ENCODE peak calls at places on chromosomes 1 and 21, in eight cellular contexts. One of them, this sample, is unnamed.

GRCh38 chr1:218890436-218890835 is 283.2 kb upstream of the LYPLAL1 start:
- DNase-seq in NCI-H187: no peak
- DNase-seq in stomach: no peak
- DNase-seq in hepatic stellate cell: no peak
- DNase-seq in activated gamma-delta T cell treated with Interleukin-2 at 50 U/mL for 16 hours: no peak
- DNase-seq in anterior cingulate cortex: no peak
- DNase-seq in HL-60: no peak
- DNase-seq in T-helper 1 cell: no peak
- DNase-seq in this sample: no peak

GRCh38 chr21:27036736-27037301 is 69.9 kb upstream of the ADAMTS5 start:
- DNase-seq in NCI-H187: no peak
- DNase-seq in stomach: no peak
- DNase-seq in hepatic stellate cell: no peak
- DNase-seq in activated gamma-delta T cell treated with Interleukin-2 at 50 U/mL for 16 hours: no peak
- DNase-seq in anterior cingulate cortex: no peak
- DNase-seq in HL-60: no peak
- DNase-seq in T-helper 1 cell: no peak
- DNase-seq in this sample: no peak

GRCh38 chr1:54965624-54966340 is 14.6 kb upstream of the TMEM61 start:
- DNase-seq in NCI-H187: no peak
- DNase-seq in stomach: peak; percentile 62
- DNase-seq in hepatic stellate cell: no peak
- DNase-seq in activated gamma-delta T cell treated with Interleukin-2 at 50 U/mL for 16 hours: no peak
- DNase-seq in anterior cingulate cortex: no peak
- DNase-seq in HL-60: peak; percentile 93
- DNase-seq in T-helper 1 cell: no peak
- DNase-seq in this sample: no peak

GRCh38 chr1:107138767-107139445 is 1.9 kb upstream of the NTNG1 start:
- DNase-seq in NCI-H187: no peak
- DNase-seq in stomach: no peak
- DNase-seq in hepatic stellate cell: no peak
- DNase-seq in activated gamma-delta T cell treated with Interleukin-2 at 50 U/mL for 16 hours: no peak
- DNase-seq in anterior cingulate cortex: no peak
- DNase-seq in HL-60: no peak
- DNase-seq in T-helper 1 cell: no peak
- DNase-seq in this sample: peak; percentile 23

GRCh38 chr1:226653311-226653921 is 85.7 kb downstream of the ITPKB start:
- DNase-seq in NCI-H187: no peak
- DNase-seq in stomach: no peak
- DNase-seq in hepatic stellate cell: no peak
- DNase-seq in activated gamma-delta T cell treated with Interleukin-2 at 50 U/mL for 16 hours: peak; percentile 72
- DNase-seq in anterior cingulate cortex: no peak
- DNase-seq in HL-60: no peak
- DNase-seq in T-helper 1 cell: peak; percentile 54
- DNase-seq in this sample: no peak

GRCh38 chr1:8238141-8239038 is 79.5 kb upstream of the SLC45A1 start:
- DNase-seq in NCI-H187: no peak
- DNase-seq in stomach: no peak
- DNase-seq in hepatic stellate cell: peak; percentile 84
- DNase-seq in activated gamma-delta T cell treated with Interleukin-2 at 50 U/mL for 16 hours: no peak
- DNase-seq in anterior cingulate cortex: no peak
- DNase-seq in HL-60: no peak
- DNase-seq in T-helper 1 cell: no peak
- DNase-seq in this sample: peak; percentile 26

GRCh38 chr1:203453016-203453415 is 22.6 kb upstream of the PRELP start:
- DNase-seq in NCI-H187: no peak
- DNase-seq in stomach: no peak
- DNase-seq in hepatic stellate cell: no peak
- DNase-seq in activated gamma-delta T cell treated with Interleukin-2 at 50 U/mL for 16 hours: no peak
- DNase-seq in anterior cingulate cortex: no peak
- DNase-seq in HL-60: no peak
- DNase-seq in T-helper 1 cell: no peak
- DNase-seq in this sample: no peak

GRCh38 chr21:36481639-36482038 is 1.7 kb upstream of the CLDN14 start:
- DNase-seq in NCI-H187: no peak
- DNase-seq in stomach: no peak
- DNase-seq in hepatic stellate cell: no peak
- DNase-seq in activated gamma-delta T cell treated with Interleukin-2 at 50 U/mL for 16 hours: no peak
- DNase-seq in anterior cingulate cortex: no peak
- DNase-seq in HL-60: no peak
- DNase-seq in T-helper 1 cell: no peak
- DNase-seq in this sample: no peak

GRCh38 chr1:210342986-210343780 is 14.5 kb downstream of the HHAT start:
- DNase-seq in NCI-H187: no peak
- DNase-seq in stomach: no peak
- DNase-seq in hepatic stellate cell: peak; percentile 32
- DNase-seq in activated gamma-delta T cell treated with Interleukin-2 at 50 U/mL for 16 hours: no peak
- DNase-seq in anterior cingulate cortex: no peak
- DNase-seq in HL-60: no peak
- DNase-seq in T-helper 1 cell: no peak
- DNase-seq in this sample: peak; percentile 54

GRCh38 chr1:204203206-204203767 is 7.0 kb upstream of the KISS1 start:
- DNase-seq in NCI-H187: no peak
- DNase-seq in stomach: no peak
- DNase-seq in hepatic stellate cell: no peak
- DNase-seq in activated gamma-delta T cell treated with Interleukin-2 at 50 U/mL for 16 hours: no peak
- DNase-seq in anterior cingulate cortex: no peak
- DNase-seq in HL-60: no peak
- DNase-seq in T-helper 1 cell: no peak
- DNase-seq in this sample: no peak

GRCh38 chr1:153794671-153795324 is 19.6 kb downstream of the SLC27A3 start:
- DNase-seq in NCI-H187: no peak
- DNase-seq in stomach: no peak
- DNase-seq in hepatic stellate cell: no peak
- DNase-seq in activated gamma-delta T cell treated with Interleukin-2 at 50 U/mL for 16 hours: no peak
- DNase-seq in anterior cingulate cortex: no peak
- DNase-seq in HL-60: no peak
- DNase-seq in T-helper 1 cell: no peak
- DNase-seq in this sample: no peak

GRCh38 chr1:31745071-31745897 is 18.9 kb downstream of the ADGRB2 start:
- DNase-seq in NCI-H187: no peak
- DNase-seq in stomach: peak; percentile 75
- DNase-seq in hepatic stellate cell: peak; percentile 94
- DNase-seq in activated gamma-delta T cell treated with Interleukin-2 at 50 U/mL for 16 hours: peak; percentile 36
- DNase-seq in anterior cingulate cortex: peak; percentile 56
- DNase-seq in HL-60: peak; percentile 63
- DNase-seq in T-helper 1 cell: no peak
- DNase-seq in this sample: peak; percentile 88

GRCh38 chr1:165365344-165365743 is 8.8 kb upstream of the LMX1A start:
- DNase-seq in NCI-H187: no peak
- DNase-seq in stomach: no peak
- DNase-seq in hepatic stellate cell: no peak
- DNase-seq in activated gamma-delta T cell treated with Interleukin-2 at 50 U/mL for 16 hours: no peak
- DNase-seq in anterior cingulate cortex: no peak
- DNase-seq in HL-60: no peak
- DNase-seq in T-helper 1 cell: no peak
- DNase-seq in this sample: no peak

GRCh38 chr1:95509989-95510388 is 276.0 kb downstream of the RWDD3 start:
- DNase-seq in NCI-H187: no peak
- DNase-seq in stomach: no peak
- DNase-seq in hepatic stellate cell: no peak
- DNase-seq in activated gamma-delta T cell treated with Interleukin-2 at 50 U/mL for 16 hours: no peak
- DNase-seq in anterior cingulate cortex: peak; percentile 6
- DNase-seq in HL-60: no peak
- DNase-seq in T-helper 1 cell: no peak
- DNase-seq in this sample: no peak

GRCh38 chr21:31340942-31341487 is 3.0 kb downstream of the TIAM1 start:
- DNase-seq in NCI-H187: no peak
- DNase-seq in stomach: no peak
- DNase-seq in hepatic stellate cell: no peak
- DNase-seq in activated gamma-delta T cell treated with Interleukin-2 at 50 U/mL for 16 hours: no peak
- DNase-seq in anterior cingulate cortex: no peak
- DNase-seq in HL-60: no peak
- DNase-seq in T-helper 1 cell: no peak
- DNase-seq in this sample: no peak

GRCh38 chr1:63618001-63618400 is 24.8 kb downstream of the PGM1 start:
- DNase-seq in NCI-H187: no peak
- DNase-seq in stomach: no peak
- DNase-seq in hepatic stellate cell: no peak
- DNase-seq in activated gamma-delta T cell treated with Interleukin-2 at 50 U/mL for 16 hours: no peak
- DNase-seq in anterior cingulate cortex: no peak
- DNase-seq in HL-60: no peak
- DNase-seq in T-helper 1 cell: no peak
- DNase-seq in this sample: no peak

GRCh38 chr1:203290261-203291089 is 14.8 kb upstream of the BTG2 start:
- DNase-seq in NCI-H187: peak; percentile 99
- DNase-seq in stomach: peak; percentile 99
- DNase-seq in hepatic stellate cell: peak; percentile 23
- DNase-seq in activated gamma-delta T cell treated with Interleukin-2 at 50 U/mL for 16 hours: peak; percentile 94
- DNase-seq in anterior cingulate cortex: peak; percentile 87
- DNase-seq in HL-60: no peak
- DNase-seq in T-helper 1 cell: peak; percentile 92
- DNase-seq in this sample: no peak

GRCh38 chr1:3551290-3551678 is 60.0 kb downstream of the MEGF6 start:
- DNase-seq in NCI-H187: no peak
- DNase-seq in stomach: no peak
- DNase-seq in hepatic stellate cell: peak; percentile 55
- DNase-seq in activated gamma-delta T cell treated with Interleukin-2 at 50 U/mL for 16 hours: no peak
- DNase-seq in anterior cingulate cortex: no peak
- DNase-seq in HL-60: no peak
- DNase-seq in T-helper 1 cell: no peak
- DNase-seq in this sample: no peak

GRCh38 chr1:78651247-78651646 is 1.6 kb downstream of the IFI44 start:
- DNase-seq in NCI-H187: no peak
- DNase-seq in stomach: no peak
- DNase-seq in hepatic stellate cell: no peak
- DNase-seq in activated gamma-delta T cell treated with Interleukin-2 at 50 U/mL for 16 hours: no peak
- DNase-seq in anterior cingulate cortex: no peak
- DNase-seq in HL-60: no peak
- DNase-seq in T-helper 1 cell: no peak
- DNase-seq in this sample: peak; percentile 3

GRCh38 chr1:154923695-154924094 is 12.8 kb downstream of the PMVK start:
- DNase-seq in NCI-H187: no peak
- DNase-seq in stomach: no peak
- DNase-seq in hepatic stellate cell: no peak
- DNase-seq in activated gamma-delta T cell treated with Interleukin-2 at 50 U/mL for 16 hours: no peak
- DNase-seq in anterior cingulate cortex: no peak
- DNase-seq in HL-60: no peak
- DNase-seq in T-helper 1 cell: no peak
- DNase-seq in this sample: no peak

GRCh38 chr1:11990303-11991032 is 10.2 kb downstream of the MFN2 start:
- DNase-seq in NCI-H187: no peak
- DNase-seq in stomach: no peak
- DNase-seq in hepatic stellate cell: no peak
- DNase-seq in activated gamma-delta T cell treated with Interleukin-2 at 50 U/mL for 16 hours: no peak
- DNase-seq in anterior cingulate cortex: no peak
- DNase-seq in HL-60: no peak
- DNase-seq in T-helper 1 cell: no peak
- DNase-seq in this sample: no peak

GRCh38 chr1:119874186-119874585 is 22.1 kb downstream of the ADAM30 start:
- DNase-seq in NCI-H187: no peak
- DNase-seq in stomach: no peak
- DNase-seq in hepatic stellate cell: no peak
- DNase-seq in activated gamma-delta T cell treated with Interleukin-2 at 50 U/mL for 16 hours: no peak
- DNase-seq in anterior cingulate cortex: no peak
- DNase-seq in HL-60: no peak
- DNase-seq in T-helper 1 cell: no peak
- DNase-seq in this sample: no peak

GRCh38 chr1:42913426-42914091 is 45.1 kb downstream of the SLC2A1 start:
- DNase-seq in NCI-H187: no peak
- DNase-seq in stomach: peak; percentile 52
- DNase-seq in hepatic stellate cell: peak; percentile 57
- DNase-seq in activated gamma-delta T cell treated with Interleukin-2 at 50 U/mL for 16 hours: peak; percentile 61
- DNase-seq in anterior cingulate cortex: no peak
- DNase-seq in HL-60: peak; percentile 72
- DNase-seq in T-helper 1 cell: no peak
- DNase-seq in this sample: peak; percentile 36

GRCh38 chr1:197614916-197615692 is 160.2 kb downstream of the DENND1B start:
- DNase-seq in NCI-H187: no peak
- DNase-seq in stomach: peak; percentile 25
- DNase-seq in hepatic stellate cell: no peak
- DNase-seq in activated gamma-delta T cell treated with Interleukin-2 at 50 U/mL for 16 hours: peak; percentile 4
- DNase-seq in anterior cingulate cortex: no peak
- DNase-seq in HL-60: peak; percentile 56
- DNase-seq in T-helper 1 cell: no peak
- DNase-seq in this sample: no peak

GRCh38 chr1:35461966-35462651 is 95.1 kb downstream of the KIAA0319L start:
- DNase-seq in NCI-H187: no peak
- DNase-seq in stomach: no peak
- DNase-seq in hepatic stellate cell: no peak
- DNase-seq in activated gamma-delta T cell treated with Interleukin-2 at 50 U/mL for 16 hours: no peak
- DNase-seq in anterior cingulate cortex: no peak
- DNase-seq in HL-60: no peak
- DNase-seq in T-helper 1 cell: no peak
- DNase-seq in this sample: no peak

GRCh38 chr1:39655578-39656268 is 16.2 kb downstream of the NT5C1A start:
- DNase-seq in NCI-H187: no peak
- DNase-seq in stomach: no peak
- DNase-seq in hepatic stellate cell: no peak
- DNase-seq in activated gamma-delta T cell treated with Interleukin-2 at 50 U/mL for 16 hours: no peak
- DNase-seq in anterior cingulate cortex: no peak
- DNase-seq in HL-60: no peak
- DNase-seq in T-helper 1 cell: no peak
- DNase-seq in this sample: no peak

GRCh38 chr1:209896346-209896745 is 41.7 kb upstream of the SYT14 start:
- DNase-seq in NCI-H187: no peak
- DNase-seq in stomach: no peak
- DNase-seq in hepatic stellate cell: no peak
- DNase-seq in activated gamma-delta T cell treated with Interleukin-2 at 50 U/mL for 16 hours: no peak
- DNase-seq in anterior cingulate cortex: no peak
- DNase-seq in HL-60: no peak
- DNase-seq in T-helper 1 cell: no peak
- DNase-seq in this sample: no peak

GRCh38 chr1:43774359-43774758 is 67.0 kb downstream of the ST3GAL3 start:
- DNase-seq in NCI-H187: no peak
- DNase-seq in stomach: no peak
- DNase-seq in hepatic stellate cell: peak; percentile 27
- DNase-seq in activated gamma-delta T cell treated with Interleukin-2 at 50 U/mL for 16 hours: no peak
- DNase-seq in anterior cingulate cortex: no peak
- DNase-seq in HL-60: no peak
- DNase-seq in T-helper 1 cell: no peak
- DNase-seq in this sample: peak; percentile 34

GRCh38 chr21:42392731-42393442 is 3.0 kb downstream of the TMPRSS3 start:
- DNase-seq in NCI-H187: no peak
- DNase-seq in stomach: no peak
- DNase-seq in hepatic stellate cell: no peak
- DNase-seq in activated gamma-delta T cell treated with Interleukin-2 at 50 U/mL for 16 hours: no peak
- DNase-seq in anterior cingulate cortex: no peak
- DNase-seq in HL-60: no peak
- DNase-seq in T-helper 1 cell: no peak
- DNase-seq in this sample: no peak

GRCh38 chr1:110196917-110197782 is 13.0 kb upstream of the KCNC4 start:
- DNase-seq in NCI-H187: no peak
- DNase-seq in stomach: peak; percentile 37
- DNase-seq in hepatic stellate cell: peak; percentile 86
- DNase-seq in activated gamma-delta T cell treated with Interleukin-2 at 50 U/mL for 16 hours: peak; percentile 38
- DNase-seq in anterior cingulate cortex: no peak
- DNase-seq in HL-60: peak; percentile 56
- DNase-seq in T-helper 1 cell: no peak
- DNase-seq in this sample: peak; percentile 88

GRCh38 chr1:37157634-37158033 is 123.3 kb upstream of the GRIK3 start:
- DNase-seq in NCI-H187: no peak
- DNase-seq in stomach: no peak
- DNase-seq in hepatic stellate cell: no peak
- DNase-seq in activated gamma-delta T cell treated with Interleukin-2 at 50 U/mL for 16 hours: no peak
- DNase-seq in anterior cingulate cortex: no peak
- DNase-seq in HL-60: no peak
- DNase-seq in T-helper 1 cell: no peak
- DNase-seq in this sample: no peak

GRCh38 chr1:230385173-230385480 is 41.0 kb downstream of the PGBD5 start:
- DNase-seq in NCI-H187: no peak
- DNase-seq in stomach: no peak
- DNase-seq in hepatic stellate cell: no peak
- DNase-seq in activated gamma-delta T cell treated with Interleukin-2 at 50 U/mL for 16 hours: no peak
- DNase-seq in anterior cingulate cortex: no peak
- DNase-seq in HL-60: no peak
- DNase-seq in T-helper 1 cell: no peak
- DNase-seq in this sample: no peak

GRCh38 chr21:43881283-43881682 is 16.3 kb downstream of the AGPAT3 start:
- DNase-seq in NCI-H187: no peak
- DNase-seq in stomach: no peak
- DNase-seq in hepatic stellate cell: no peak
- DNase-seq in activated gamma-delta T cell treated with Interleukin-2 at 50 U/mL for 16 hours: no peak
- DNase-seq in anterior cingulate cortex: no peak
- DNase-seq in HL-60: no peak
- DNase-seq in T-helper 1 cell: no peak
- DNase-seq in this sample: no peak

GRCh38 chr21:32525282-32525681 is 60.0 kb downstream of the TCP10L start:
- DNase-seq in NCI-H187: no peak
- DNase-seq in stomach: no peak
- DNase-seq in hepatic stellate cell: no peak
- DNase-seq in activated gamma-delta T cell treated with Interleukin-2 at 50 U/mL for 16 hours: no peak
- DNase-seq in anterior cingulate cortex: no peak
- DNase-seq in HL-60: no peak
- DNase-seq in T-helper 1 cell: no peak
- DNase-seq in this sample: no peak